ENCODE peak calls at places on chromosome 16, in six cellular contexts. W is A549, X is K562, T is endothelial cell of umbilical vein, D is HepG2, P is GM12878. I is an unnamed sample.

GRCh38 chr16:9191274-9191850 is 99.9 kb downstream of the HAPSTR1 start:
- DNase-seq in D (no peak), T (no peak), X (no peak), W (no peak), P (no peak), I (no peak)

GRCh38 chr16:30786936-30787612 is at the start of gene ZNF629:
- DNase-seq in X (peak), D (peak), P (no peak), T (peak), W (peak), I (peak)

GRCh38 chr16:14071576-14072271 is 605 bp downstream of the MRTFB start:
- DNase-seq in X (no peak), T (peak), P (no peak), W (no peak), D (peak), I (peak)

GRCh38 chr16:10619271-10619849 is 39.0 kb upstream of the EMP2 start:
- DNase-seq in P (no peak), W (no peak), T (no peak), D (no peak), X (peak), I (no peak)

GRCh38 chr16:55476625-55477533 is 2.1 kb upstream of the MMP2 start:
- DNase-seq in X (no peak), D (no peak), T (no peak), P (no peak), W (no peak), I (no peak)

GRCh38 chr16:85393674-85394510 is 219.2 kb upstream of the GSE1 start:
- DNase-seq in T (no peak), P (no peak), D (no peak), X (peak), W (peak), I (peak)

GRCh38 chr16:69893086-69893485 is 58.0 kb upstream of the CLEC18A start:
- DNase-seq in T (no peak), P (no peak), D (no peak), X (no peak), W (no peak), I (no peak)

GRCh38 chr16:63311313-63311712 is 1275.1 kb upstream of the CDH8 start:
- DNase-seq in T (no peak), X (no peak), W (no peak), D (no peak), P (no peak), I (no peak)

GRCh38 chr16:35750157-35750689 is 2290.8 kb downstream of the TP53TG3F start:
- DNase-seq in W (no peak), P (no peak), D (no peak), X (no peak), T (no peak), I (no peak)

GRCh38 chr16:85835227-85835751 is 35.8 kb downstream of the COX4I1 start:
- DNase-seq in D (no peak), X (no peak), T (no peak), P (no peak), W (no peak), I (no peak)

GRCh38 chr16:59597269-59597668 is 863.2 kb upstream of the GOT2 start:
- DNase-seq in W (no peak), D (no peak), T (no peak), P (no peak), X (no peak), I (no peak)

GRCh38 chr16:85865-86264 is 7.8 kb downstream of the MPG start:
- DNase-seq in W (no peak), X (no peak), P (no peak), T (no peak), D (no peak), I (no peak)

GRCh38 chr16:28930652-28931051 is 1.1 kb upstream of the CD19 start:
- DNase-seq in P (peak), T (no peak), X (no peak), W (no peak), D (no peak), I (peak)

GRCh38 chr16:5634781-5635180 is 537.2 kb upstream of the EEF2KMT start:
- DNase-seq in X (peak), P (no peak), T (no peak), W (no peak), D (no peak), I (no peak)

GRCh38 chr16:11852092-11852809 is 909 bp upstream of the RSL1D1 start:
- DNase-seq in P (no peak), T (no peak), W (peak), X (peak), D (peak), I (peak)

GRCh38 chr16:10895053-10895946 is 18.3 kb downstream of the CIITA start:
- DNase-seq in D (peak), X (peak), P (no peak), T (peak), W (no peak), I (peak)

GRCh38 chr16:11692171-11692570 is 23.9 kb downstream of the SNN start:
- DNase-seq in W (no peak), T (no peak), D (no peak), X (no peak), P (no peak), I (no peak)

GRCh38 chr16:61936522-61936921 is 99.7 kb downstream of the CDH8 start:
- DNase-seq in X (no peak), T (no peak), W (no peak), P (no peak), D (no peak), I (peak)

GRCh38 chr16:82699262-82699661 is 72.5 kb downstream of the CDH13 start:
- DNase-seq in X (no peak), D (no peak), P (no peak), W (no peak), T (no peak), I (no peak)

GRCh38 chr16:22328081-22328725 is 31.0 kb downstream of the POLR3E start:
- DNase-seq in W (no peak), P (no peak), X (no peak), T (no peak), D (no peak), I (no peak)
- TF ChIP-seq MYC in W (no peak), P (no peak), X (no peak), T (no peak), D (no peak), I (no peak)

DNA sequence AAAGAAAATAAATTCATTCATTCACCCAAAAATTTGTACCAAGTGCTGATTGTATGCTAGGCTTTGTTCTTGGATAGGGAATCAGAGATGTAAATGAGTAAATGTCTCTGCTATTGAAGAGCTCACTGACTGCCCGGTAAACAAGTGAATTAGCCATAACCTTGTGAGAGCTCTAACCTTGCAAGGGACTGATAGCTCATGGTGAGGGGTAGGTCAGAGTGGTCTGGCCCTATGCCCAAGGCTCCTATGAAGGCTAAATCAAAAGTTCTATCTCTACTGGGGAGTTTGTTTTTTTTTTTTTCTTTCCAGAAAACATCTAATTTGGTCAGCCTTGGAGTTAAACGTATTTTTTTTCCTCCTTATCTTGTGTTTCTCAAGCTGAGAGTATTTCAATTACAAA is 172.8 kb upstream of the CDH11 start:
- DNase-seq in D (no peak), P (no peak), T (no peak), X (no peak), W (no peak), I (no peak)
- TF ChIP-seq MAX in D (no peak), P (no peak), T (no peak), X (no peak), W (no peak), I (no peak)

DNA sequence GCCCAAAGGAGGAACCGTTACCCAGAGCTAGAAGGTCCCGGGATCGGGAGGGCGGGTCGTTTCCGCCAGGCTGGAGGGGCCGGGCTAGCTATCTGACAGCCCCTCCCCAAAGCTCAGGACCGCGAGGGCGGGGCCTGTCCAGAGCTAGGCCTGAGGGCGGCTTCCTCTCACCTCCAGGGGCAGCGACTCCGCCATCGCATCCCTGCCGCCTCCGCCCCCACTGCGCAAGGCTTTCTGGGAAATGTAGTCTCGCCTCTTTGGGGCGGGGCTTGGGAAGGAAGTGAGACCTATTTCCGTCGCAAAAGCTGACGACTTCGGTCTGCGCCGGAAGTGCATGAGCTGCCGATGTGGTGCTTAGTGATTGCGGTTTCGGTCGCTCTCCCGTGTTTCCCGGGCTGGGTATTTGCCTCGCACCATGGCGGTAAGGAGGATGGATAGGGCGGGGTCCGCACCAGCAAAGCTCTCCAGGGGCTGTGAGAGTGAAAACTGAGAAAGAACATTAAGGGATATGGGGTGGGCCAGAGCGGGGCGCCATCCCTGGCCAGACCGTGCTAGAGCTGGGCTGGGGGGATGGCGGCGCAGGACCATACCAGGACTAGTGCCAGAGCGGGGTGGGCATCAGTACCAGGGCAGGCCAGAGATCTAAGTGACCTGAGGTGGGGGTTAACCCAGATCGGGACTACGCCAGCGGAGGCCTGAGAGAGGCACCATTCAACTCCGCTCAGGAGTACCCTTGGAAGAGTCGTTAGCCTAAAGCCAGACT is at the start of gene TMEM208:
- DNase-seq in T (peak), X (peak), P (peak), D (peak), W (peak), I (peak)
- TF ChIP-seq POLR2A in T (peak), X (peak), P (peak), D (peak), W (no peak), I (peak)

GRCh38 chr16:71882505-71883192 is 1.3 kb downstream of the ZNF821 start:
- DNase-seq in W (peak), P (peak), D (peak), X (peak), T (peak), I (peak)

GRCh38 chr16:71883849-71884638 is at the start of gene ZNF821:
- DNase-seq in T (peak), W (peak), X (peak), D (peak), P (no peak), I (peak)

GRCh38 chr16:71885261-71885650 is 1.3 kb upstream of the ZNF821 start:
- DNase-seq in P (no peak), T (no peak), W (no peak), X (peak), D (no peak), I (peak)

GRCh38 chr16:71880176-71880575 is 3.8 kb downstream of the ZNF821 start:
- DNase-seq in T (no peak), D (no peak), W (no peak), P (no peak), X (no peak), I (peak)

GRCh38 chr16:71883193-71883848 is 661 bp downstream of the ZNF821 start:
- DNase-seq in W (peak), X (peak), T (peak), P (no peak), D (no peak), I (peak)
- TF ChIP-seq MYC in W (no peak), X (no peak), T (no peak), P (no peak), D (no peak), I (no peak)

GRCh38 chr16:78251115-78251514 is 151.7 kb downstream of the WWOX start:
- DNase-seq in T (no peak), X (no peak), W (no peak), D (no peak), P (no peak), I (no peak)

GRCh38 chr16:78252757-78253156 is 153.3 kb downstream of the WWOX start:
- DNase-seq in T (no peak), P (no peak), W (no peak), X (no peak), D (peak), I (no peak)

GRCh38 chr16:78244131-78244899 is 144.9 kb downstream of the WWOX start:
- DNase-seq in P (no peak), X (no peak), W (no peak), D (no peak), T (no peak), I (no peak)

GRCh38 chr16:78249832-78250231 is 150.4 kb downstream of the WWOX start:
- DNase-seq in T (no peak), D (no peak), X (no peak), W (no peak), P (no peak), I (no peak)

GRCh38 chr16:78249056-78249455 is 149.6 kb downstream of the WWOX start:
- DNase-seq in D (peak), P (no peak), T (no peak), X (peak), W (peak), I (no peak)
- TF ChIP-seq MAX in D (peak), P (no peak), T (no peak), X (no peak), W (no peak), I (no peak)

GRCh38 chr16:86985656-86986030 is 331.5 kb downstream of the C16orf95 start:
- DNase-seq in T (no peak), X (no peak), D (no peak), P (no peak), W (no peak), I (no peak)

GRCh38 chr16:86984975-86985655 is 332.1 kb downstream of the C16orf95 start:
- DNase-seq in X (no peak), W (no peak), D (no peak), T (no peak), P (no peak), I (no peak)

GRCh38 chr16:86987746-86988670 is 329.2 kb downstream of the C16orf95 start:
- DNase-seq in P (no peak), W (no peak), T (no peak), X (no peak), D (no peak), I (no peak)

GRCh38 chr16:86986136-86986535 is 331.1 kb downstream of the C16orf95 start:
- DNase-seq in W (no peak), X (no peak), P (no peak), T (no peak), D (no peak), I (no peak)

GRCh38 chr16:86986809-86987487 is 330.2 kb downstream of the C16orf95 start:
- DNase-seq in T (no peak), D (no peak), W (no peak), P (no peak), X (no peak), I (no peak)
- TF ChIP-seq POLR2A in T (no peak), D (no peak), W (no peak), P (no peak), X (no peak), I (no peak)

I was measured in NB4.